ENCODE peak calls at places on chromosomes 7 and 10, in six cellular contexts. F, L, U, Y, M and I are unnamed samples.

GRCh38 chr10:117537436-117537903 is 5.1 kb upstream of the EMX2 start:
- DNase-seq in F (peak; percentile 32), L (no peak), U (no peak), Y (peak; percentile 33), M (no peak), I (no peak)

GRCh38 chr10:130725474-130725970 is 586.0 kb downstream of the TCERG1L start:
- DNase-seq in F (no peak), L (peak; percentile 14), U (no peak), Y (no peak), M (no peak), I (no peak)

GRCh38 chr10:47372726-47373125 is 11.4 kb downstream of the ZNF488 start:
- DNase-seq in F (no peak), L (no peak), U (no peak), Y (no peak), M (no peak), I (no peak)

GRCh38 chr7:66296001-66296521 is 90.9 kb downstream of the TPST1 start:
- DNase-seq in F (no peak), L (no peak), U (no peak), Y (no peak), M (no peak), I (no peak)

GRCh38 chr10:60140681-60141632 is 234.6 kb upstream of the CCDC6 start:
- DNase-seq in F (no peak), L (no peak), U (no peak), Y (peak; percentile 81), M (peak; percentile 71), I (no peak)

GRCh38 chr7:43113622-43114450 is 1.4 kb downstream of the HECW1 start:
- DNase-seq in F (peak; percentile 32), L (no peak), U (no peak), Y (no peak), M (no peak), I (no peak)

GRCh38 chr7:70585071-70585470 is 546.9 kb upstream of the GALNT17 start:
- DNase-seq in F (peak; percentile 13), L (no peak), U (no peak), Y (no peak), M (no peak), I (no peak)

GRCh38 chr10:70528726-70529362 is 50.3 kb downstream of the PALD1 start:
- DNase-seq in F (peak; percentile 45), L (no peak), U (no peak), Y (peak; percentile 87), M (peak; percentile 75), I (no peak)

GRCh38 chr7:130943336-130943901 is 209.4 kb upstream of the KLF14 start:
- DNase-seq in F (no peak), L (no peak), U (no peak), Y (peak; percentile 69), M (peak; percentile 83), I (no peak)

GRCh38 chr10:132376394-132376851 is 20.6 kb upstream of the PWWP2B start:
- DNase-seq in F (no peak), L (peak; percentile 28), U (no peak), Y (no peak), M (no peak), I (no peak)

GRCh38 chr10:58393317-58393716 is 8.1 kb downstream of the TFAM start:
- DNase-seq in F (no peak), L (no peak), U (no peak), Y (peak; percentile 30), M (no peak), I (no peak)

GRCh38 chr7:80646088-80646961 is 7.9 kb downstream of the CD36 start:
- DNase-seq in F (no peak), L (no peak), U (no peak), Y (no peak), M (no peak), I (no peak)

GRCh38 chr10:26627320-26627719 is 70.2 kb upstream of the PDSS1 start:
- DNase-seq in F (no peak), L (no peak), U (no peak), Y (peak; percentile 4), M (peak; percentile 17), I (no peak)

GRCh38 chr10:103752680-103753248 is 102.6 kb downstream of the SH3PXD2A start:
- DNase-seq in F (peak; percentile 33), L (no peak), U (no peak), Y (peak; percentile 61), M (no peak), I (no peak)

GRCh38 chr7:124754576-124755264 is 10.9 kb downstream of the GPR37 start:
- DNase-seq in F (no peak), L (no peak), U (no peak), Y (no peak), M (no peak), I (no peak)

GRCh38 chr10:70905071-70906021 is 17.0 kb upstream of the PCBD1 start:
- DNase-seq in F (no peak), L (no peak), U (peak; percentile 4), Y (no peak), M (no peak), I (no peak)

DNA sequence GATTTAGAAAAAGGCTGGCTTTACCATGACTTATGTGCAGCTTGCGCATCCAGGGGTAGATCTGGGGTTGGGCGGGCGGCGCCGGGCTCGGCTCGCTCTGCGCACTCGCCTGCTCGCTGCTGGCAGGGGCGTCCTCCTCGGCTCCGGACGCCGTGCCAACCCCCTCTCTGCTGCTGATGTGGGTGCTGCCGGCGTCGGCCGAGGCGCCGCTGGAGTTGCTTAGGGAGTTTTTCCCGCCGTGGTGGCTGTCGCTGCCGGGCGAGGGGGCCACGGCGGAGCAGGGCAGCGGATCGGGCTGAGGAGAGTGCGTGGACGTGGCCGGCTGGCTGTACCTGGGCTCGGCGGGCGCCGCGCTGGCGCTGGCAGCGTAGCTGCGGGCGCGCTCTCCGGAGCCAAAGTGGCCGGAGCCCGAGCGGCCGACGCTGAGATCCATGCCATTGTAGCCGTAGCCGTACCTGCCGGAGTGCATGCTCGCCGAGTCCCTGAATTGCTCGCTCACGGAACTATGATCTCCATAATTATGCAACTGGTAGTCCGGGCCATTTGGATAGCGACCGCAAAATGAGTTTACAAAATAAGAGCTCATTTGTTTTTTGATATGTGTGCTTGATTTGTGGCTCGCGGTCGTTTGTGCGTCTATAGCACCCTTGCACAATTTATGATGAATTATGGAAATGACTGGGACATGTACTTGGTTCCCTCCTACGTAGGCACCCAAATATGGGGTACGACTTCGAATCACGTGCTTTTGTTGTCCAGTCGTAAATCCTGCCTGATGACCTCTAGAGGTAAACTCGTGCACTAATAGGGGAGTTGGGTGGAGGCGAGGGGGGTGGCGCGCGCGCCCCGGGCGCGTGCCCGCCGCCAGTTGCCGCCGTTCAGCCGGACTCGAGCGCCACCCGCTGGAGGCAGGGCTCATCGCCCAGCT is at the start of gene HOXA5:
- DNase-seq in F (peak; percentile 85), L (peak; percentile 60), U (no peak), Y (no peak), M (peak; percentile 44), I (peak; percentile 58)
- TF ChIP-seq CTCF in F (no peak), L (peak; percentile 32), U (no peak), Y (no peak), M (peak; percentile 72), I (no peak)

DNA sequence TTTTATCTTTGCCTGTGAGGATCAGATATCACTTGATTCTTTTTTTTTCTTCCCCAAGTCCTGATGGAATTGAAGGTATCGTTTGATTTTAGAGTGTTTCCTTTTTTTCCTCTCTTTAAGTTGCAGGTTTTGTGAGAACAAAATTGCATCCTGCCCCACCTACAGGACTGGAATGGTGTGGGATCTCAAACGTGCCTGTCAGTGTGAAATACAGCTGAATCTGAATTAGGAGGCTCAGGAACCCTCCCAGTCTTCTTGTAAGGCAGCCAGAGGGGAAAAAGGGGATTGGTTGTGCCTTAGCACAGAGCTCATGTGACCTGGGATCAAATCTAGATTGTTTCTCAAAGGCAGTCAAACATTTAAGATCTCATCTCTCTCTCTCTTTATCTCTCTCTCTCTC is 32.7 kb upstream of the KLHL7 start:
- DNase-seq in F (no peak), L (no peak), U (no peak), Y (no peak), M (peak; percentile 12), I (no peak)
- TF ChIP-seq CTCF in F (no peak), L (no peak), U (no peak), Y (peak; percentile 7), M (no peak), I (no peak)

GRCh38 chr10:63125459-63125858 is 7.7 kb upstream of the NRBF2 start:
- DNase-seq in F (no peak), L (no peak), U (no peak), Y (peak; percentile 38), M (no peak), I (no peak)
- TF ChIP-seq CTCF in F (no peak), L (no peak), U (no peak), Y (no peak), M (no peak), I (no peak)

GRCh38 chr7:135645296-135645904 is 16.9 kb upstream of the STMP1 start:
- DNase-seq in F (peak; percentile 47), L (no peak), U (no peak), Y (peak; percentile 63), M (peak; percentile 65), I (no peak)
- TF ChIP-seq CTCF in F (peak; percentile 53), L (peak; percentile 79), U (peak; percentile 73), Y (peak; percentile 67), M (peak; percentile 68), I (no peak)

GRCh38 chr10:97914171-97914836 is 64.7 kb downstream of the GOLGA7B start:
- DNase-seq in F (no peak), L (no peak), U (no peak), Y (no peak), M (no peak), I (no peak)

GRCh38 chr10:97915761-97916160 is 66.1 kb downstream of the GOLGA7B start:
- DNase-seq in F (no peak), L (no peak), U (no peak), Y (no peak), M (no peak), I (no peak)

GRCh38 chr10:97915346-97915745 is 65.7 kb downstream of the GOLGA7B start:
- DNase-seq in F (no peak), L (no peak), U (no peak), Y (no peak), M (no peak), I (no peak)

GRCh38 chr10:97913554-97913953 is 63.9 kb downstream of the GOLGA7B start:
- DNase-seq in F (no peak), L (no peak), U (no peak), Y (no peak), M (no peak), I (no peak)

DNA sequence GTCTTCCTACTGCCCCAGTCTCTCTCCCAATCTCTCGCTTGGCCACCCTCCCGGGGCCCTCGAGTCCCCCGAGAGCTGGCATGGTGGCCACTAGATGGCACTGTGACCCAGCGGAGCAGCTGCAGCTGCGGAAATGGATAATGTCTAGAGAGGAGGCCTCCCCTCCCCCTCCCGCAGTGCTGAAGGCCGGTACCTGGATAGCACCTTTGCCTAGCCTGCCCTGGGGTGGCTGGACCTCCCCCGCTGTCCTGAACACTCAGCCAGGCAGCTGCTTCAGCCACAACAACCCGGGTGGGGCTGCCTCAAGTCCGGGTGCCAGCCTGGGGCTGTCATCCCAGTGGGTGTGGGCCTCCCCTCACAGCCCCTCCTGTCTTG is 65.2 kb downstream of the GOLGA7B start:
- DNase-seq in F (peak; percentile 71), L (peak; percentile 87), U (peak; percentile 44), Y (peak; percentile 70), M (peak; percentile 75), I (peak; percentile 64)
- TF ChIP-seq CTCF in F (peak; percentile 88), L (peak; percentile 82), U (no peak), Y (peak; percentile 86), M (peak; percentile 94), I (no peak)

GRCh38 chr10:33155720-33156638 is 178.5 kb downstream of the NRP1 start:
- DNase-seq in F (peak; percentile 42), L (no peak), U (no peak), Y (peak; percentile 100), M (peak; percentile 63), I (no peak)
- TF ChIP-seq CTCF in F (peak; percentile 60), L (peak; percentile 48), U (no peak), Y (no peak), M (peak; percentile 61), I (no peak)